ENCODE peak calls at places on chromosomes 3 and 15, in ten cellular contexts. B, I, F, J, K, L, G, Y, M and U are unnamed samples.

GRCh38 chr15:44340410-44340809 is 51.9 kb downstream of the GOLM2 start:
- DNase-seq in B (no peak), I (no peak), F (no peak), J (no peak), K (no peak), L (peak), G (no peak), Y (peak), M (peak), U (peak)

GRCh38 chr15:89206908-89207331 is 14.5 kb downstream of the RLBP1 start:
- DNase-seq in B (peak), I (peak), F (peak), J (peak), K (peak), L (peak), G (peak), Y (peak), M (peak), U (peak)

GRCh38 chr3:148599478-148599877 is 98.2 kb upstream of the AGTR1 start:
- DNase-seq in B (no peak), I (no peak), F (no peak), J (no peak), K (no peak), L (no peak), G (no peak), Y (peak), M (no peak), U (no peak)

GRCh38 chr3:172859035-172859434 is 108.5 kb downstream of the ECT2 start:
- DNase-seq in B (no peak), I (no peak), F (no peak), J (no peak), K (no peak), L (no peak), G (no peak), Y (no peak), M (no peak), U (no peak)

GRCh38 chr3:50606596-50606995 is 5.0 kb downstream of the CISH start:
- DNase-seq in B (no peak), I (no peak), F (no peak), J (no peak), K (no peak), L (no peak), G (no peak), Y (no peak), M (no peak), U (no peak)

GRCh38 chr3:190036631-190037030 is 84.1 kb downstream of the P3H2 start:
- DNase-seq in B (no peak), I (no peak), F (no peak), J (no peak), K (no peak), L (no peak), G (no peak), Y (peak), M (no peak), U (peak)

GRCh38 chr3:169430687-169431404 is 232.7 kb downstream of the MECOM start:
- DNase-seq in B (no peak), I (no peak), F (no peak), J (no peak), K (no peak), L (no peak), G (peak), Y (peak), M (peak), U (peak)

GRCh38 chr3:198079771-198080520 is 119.9 kb downstream of the LMLN start:
- DNase-seq in B (peak), I (peak), F (no peak), J (no peak), K (no peak), L (no peak), G (no peak), Y (peak), M (peak), U (peak)

GRCh38 chr3:136343873-136344281 is 93.7 kb downstream of the PCCB start:
- DNase-seq in B (no peak), I (no peak), F (peak), J (peak), K (peak), L (peak), G (no peak), Y (peak), M (peak), U (peak)

GRCh38 chr3:101643861-101644613 is 32.9 kb downstream of the ZBTB11 start:
- DNase-seq in B (no peak), I (no peak), F (no peak), J (no peak), K (no peak), L (peak), G (no peak), Y (no peak), M (peak), U (peak)

GRCh38 chr3:48411041-48411588 is 18.8 kb downstream of the PLXNB1 start:
- DNase-seq in B (peak), I (no peak), F (peak), J (no peak), K (no peak), L (no peak), G (no peak), Y (no peak), M (no peak), U (no peak)

GRCh38 chr15:58212909-58213526 is 74.8 kb downstream of the AQP9 start:
- DNase-seq in B (no peak), I (no peak), F (no peak), J (no peak), K (no peak), L (no peak), G (no peak), Y (peak), M (no peak), U (peak)

GRCh38 chr3:159882784-159883779 is 105.6 kb upstream of the IL12A start:
- DNase-seq in B (no peak), I (peak), F (no peak), J (peak), K (no peak), L (no peak), G (no peak), Y (no peak), M (no peak), U (peak)

GRCh38 chr3:69370156-69370944 is 15.5 kb downstream of the FRMD4B start:
- DNase-seq in B (no peak), I (no peak), F (no peak), J (peak), K (peak), L (no peak), G (no peak), Y (no peak), M (peak), U (peak)

GRCh38 chr3:49867871-49868321 is 1.8 kb downstream of the CAMKV start:
- DNase-seq in B (no peak), I (peak), F (no peak), J (no peak), K (no peak), L (no peak), G (peak), Y (peak), M (no peak), U (peak)

GRCh38 chr3:32340039-32340438 is 51.6 kb upstream of the CMTM7 start:
- DNase-seq in B (no peak), I (no peak), F (no peak), J (peak), K (no peak), L (no peak), G (peak), Y (peak), M (no peak), U (peak)

GRCh38 chr3:187738400-187739124 is 6.7 kb downstream of the BCL6 start:
- DNase-seq in B (no peak), I (peak), F (peak), J (peak), K (peak), L (peak), G (peak), Y (peak), M (peak), U (peak)

GRCh38 chr3:170355738-170356595 is 1.5 kb upstream of the SKIL start:
- DNase-seq in B (no peak), I (peak), F (no peak), J (peak), K (peak), L (no peak), G (peak), Y (peak), M (peak), U (peak)

GRCh38 chr15:76337739-76338554 is 1.4 kb downstream of the ISL2 start:
- DNase-seq in B (no peak), I (peak), F (no peak), J (no peak), K (no peak), L (no peak), G (peak), Y (no peak), M (no peak), U (no peak)

GRCh38 chr15:77180757-77181156 is 109.8 kb upstream of the TSPAN3 start:
- DNase-seq in B (no peak), I (no peak), F (no peak), J (no peak), K (no peak), L (peak), G (no peak), Y (no peak), M (no peak), U (peak)

GRCh38 chr15:58235961-58236360 is 97.8 kb downstream of the AQP9 start:
- DNase-seq in B (no peak), I (no peak), F (no peak), J (no peak), K (no peak), L (no peak), G (no peak), Y (no peak), M (no peak), U (no peak)

DNA sequence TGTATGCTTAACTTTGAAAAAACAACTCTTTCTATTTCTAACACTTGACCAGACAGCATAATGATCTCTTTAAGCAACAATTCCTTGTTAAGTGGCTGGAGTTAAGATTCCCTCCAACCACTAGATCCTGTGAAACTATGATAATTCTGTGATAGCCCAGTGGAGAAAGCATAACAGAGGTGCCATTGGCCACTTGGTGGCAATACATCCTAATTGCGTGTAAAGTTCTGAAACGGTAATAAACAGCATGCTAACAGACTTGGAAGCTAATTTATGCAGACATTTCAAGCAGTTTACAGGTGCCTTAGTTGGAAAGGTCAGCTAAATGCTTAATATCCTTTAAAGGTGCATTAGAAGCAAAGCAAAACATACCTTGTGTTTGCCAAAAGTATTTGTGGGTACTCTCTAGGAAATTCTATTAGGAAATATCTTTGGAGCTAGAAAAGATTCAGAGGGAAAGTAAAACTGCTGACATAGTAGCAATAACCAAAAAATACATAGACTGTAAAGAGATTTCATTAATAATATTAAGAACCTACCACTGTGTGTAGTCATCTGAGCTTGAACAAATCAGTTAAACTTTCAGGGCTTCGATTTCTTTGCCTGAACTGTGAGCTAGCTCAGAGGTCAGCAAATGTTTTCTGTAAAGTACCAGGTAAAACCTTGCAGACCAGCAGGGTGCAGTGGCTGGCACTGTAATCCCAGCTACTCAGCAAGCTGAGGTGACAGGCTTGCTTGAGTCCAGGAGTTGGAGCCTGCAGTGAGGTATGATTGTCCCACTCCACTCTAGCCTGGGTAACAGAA is 19.0 kb upstream of the CSTA start:
- DNase-seq in B (no peak), I (no peak), F (no peak), J (no peak), K (no peak), L (no peak), G (peak), Y (peak), M (peak), U (peak)
- TF ChIP-seq CTCF in B (no peak), I (no peak), F (no peak), J (no peak), K (no peak), L (no peak), G (no peak), Y (peak), M (peak), U (peak)

GRCh38 chr3:194339356-194339755 is 11.8 kb downstream of the CPN2 start:
- DNase-seq in B (no peak), I (no peak), F (no peak), J (no peak), K (no peak), L (no peak), G (no peak), Y (no peak), M (no peak), U (no peak)
- TF ChIP-seq CTCF in B (peak), I (no peak), F (no peak), J (no peak), K (no peak), L (no peak), G (no peak), Y (peak), M (no peak), U (no peak)

DNA sequence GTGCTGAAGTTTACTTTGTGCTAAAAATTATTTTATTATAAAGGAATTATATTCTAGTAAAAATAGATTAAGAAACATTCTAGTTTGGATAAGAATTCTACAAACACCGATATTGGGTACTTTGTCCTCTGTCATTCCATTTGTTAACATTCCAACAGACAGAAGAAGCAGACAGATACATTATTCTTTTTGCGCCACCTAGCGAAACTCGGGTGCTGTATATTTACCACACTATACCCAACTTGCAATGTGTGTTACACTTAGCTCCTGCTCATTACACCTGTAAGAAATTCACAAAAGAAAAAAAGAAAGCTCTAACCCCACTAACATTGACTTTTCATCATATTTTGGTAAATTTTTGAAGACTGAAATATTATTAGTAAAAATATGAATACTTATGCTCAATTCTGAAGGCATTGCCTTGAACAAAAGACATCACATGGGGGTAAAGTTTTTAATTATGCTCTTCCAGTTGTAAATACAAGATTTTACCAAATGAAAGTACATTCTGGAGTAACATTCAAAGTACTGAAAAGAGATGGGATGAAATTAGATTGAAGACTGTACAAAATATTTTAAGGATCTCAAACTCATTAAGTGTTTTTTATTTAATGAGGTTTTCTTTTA is 136.5 kb upstream of the MLF1 start:
- DNase-seq in B (no peak), I (peak), F (no peak), J (peak), K (no peak), L (peak), G (peak), Y (peak), M (peak), U (peak)
- TF ChIP-seq CTCF in B (peak), I (peak), F (peak), J (peak), K (peak), L (peak), G (peak), Y (peak), M (peak), U (peak)

GRCh38 chr3:4820296-4821121 is 158.7 kb upstream of the BHLHE40 start:
- DNase-seq in B (no peak), I (no peak), F (no peak), J (no peak), K (no peak), L (no peak), G (no peak), Y (no peak), M (no peak), U (no peak)
- TF ChIP-seq CTCF in B (no peak), I (no peak), F (no peak), J (no peak), K (no peak), L (no peak), G (no peak), Y (no peak), M (no peak), U (no peak)